ENCODE peak calls at places on chromosome 6, in six cellular contexts. E, Q, Y, H, G and B are unnamed samples.

GRCh38 chr6:165556116-165556843 is 106.8 kb downstream of the PDE10A start:
- DNase-seq in E (no peak), Q (no peak), Y (no peak), H (no peak), G (no peak), B (no peak)

GRCh38 chr6:11143394-11144371 is 32.2 kb upstream of the ERVFRD-1 start:
- DNase-seq in E (peak; percentile 76), Q (no peak), Y (no peak), H (no peak), G (peak; percentile 89), B (no peak)

GRCh38 chr6:10400330-10400729 is 14.5 kb downstream of the TFAP2A start:
- DNase-seq in E (no peak), Q (no peak), Y (no peak), H (no peak), G (no peak), B (no peak)

GRCh38 chr6:35519313-35520015 is 6.8 kb upstream of the TULP1 start:
- DNase-seq in E (no peak), Q (no peak), Y (no peak), H (no peak), G (no peak), B (no peak)

GRCh38 chr6:163311830-163312229 is 102.7 kb upstream of the QKI start:
- DNase-seq in E (peak; percentile 29), Q (no peak), Y (no peak), H (no peak), G (no peak), B (no peak)

GRCh38 chr6:42851599-42851998 is 27.8 kb upstream of the RPL7L1 start:
- DNase-seq in E (no peak), Q (no peak), Y (no peak), H (no peak), G (no peak), B (no peak)

GRCh38 chr6:112827793-112828192 is 480.7 kb downstream of the RFPL4B start:
- DNase-seq in E (no peak), Q (no peak), Y (no peak), H (no peak), G (peak; percentile 31), B (no peak)

GRCh38 chr6:46210294-46210693 is 39.5 kb upstream of the ENPP5 start:
- DNase-seq in E (no peak), Q (no peak), Y (no peak), H (no peak), G (no peak), B (no peak)

GRCh38 chr6:127102299-127102698 is 16.2 kb upstream of the RSPO3 start:
- DNase-seq in E (no peak), Q (no peak), Y (no peak), H (no peak), G (peak; percentile 80), B (no peak)

GRCh38 chr6:166313255-166314070 is 5.3 kb upstream of the PRR18 start:
- DNase-seq in E (no peak), Q (peak; percentile 18), Y (peak; percentile 69), H (no peak), G (peak; percentile 28), B (no peak)

GRCh38 chr6:167696261-167696660 is 130.4 kb upstream of the AFDN start:
- DNase-seq in E (no peak), Q (no peak), Y (no peak), H (no peak), G (no peak), B (no peak)